ENCODE peak calls at places on chromosome 14, in seven cellular contexts. I, L, Q, B, H, P and V are unnamed samples.

GRCh38 chr14:96039633-96040311 is 610 bp downstream of the C14orf132 start:
- DNase-seq in L (peak), Q (peak), B (peak), P (no peak), H (peak), I (no peak), V (no peak)

GRCh38 chr14:96135285-96135684 is 69.4 kb upstream of the BDKRB2 start:
- DNase-seq in I (no peak), H (no peak), Q (no peak), P (no peak), L (no peak), B (no peak), V (peak)

GRCh38 chr14:91493169-91493568 is 16.9 kb downstream of the PPP4R3A start:
- DNase-seq in L (peak), I (no peak), B (no peak), Q (no peak), H (no peak), P (no peak), V (no peak)

GRCh38 chr14:74324945-74325361 is 22.2 kb upstream of the ABCD4 start:
- DNase-seq in H (peak), Q (peak), P (no peak), L (peak), B (peak), I (no peak), V (peak)

GRCh38 chr14:100761481-100761880 is 34.8 kb downstream of the DLK1 start:
- DNase-seq in H (no peak), B (no peak), Q (peak), P (no peak), I (no peak), L (peak), V (peak)

GRCh38 chr14:77102154-77102553 is 4.1 kb downstream of the CIPC start:
- DNase-seq in H (no peak), P (no peak), L (no peak), B (no peak), Q (no peak), I (no peak), V (no peak)

GRCh38 chr14:100721568-100721967 is 5.1 kb upstream of the DLK1 start:
- DNase-seq in Q (no peak), H (no peak), B (no peak), P (no peak), I (no peak), L (peak), V (no peak)

GRCh38 chr14:65949711-65950516 is 536.3 kb upstream of the CCDC196 start:
- DNase-seq in H (no peak), B (peak), P (no peak), L (peak), I (no peak), Q (peak), V (peak)

GRCh38 chr14:96160030-96160912 is 44.4 kb upstream of the BDKRB2 start:
- DNase-seq in B (no peak), I (no peak), H (no peak), Q (no peak), L (no peak), P (no peak), V (no peak)

GRCh38 chr14:38964630-38965029 is 138.4 kb downstream of the SEC23A start:
- DNase-seq in P (no peak), H (no peak), Q (peak), L (peak), I (no peak), B (no peak), V (peak)

GRCh38 chr14:102046337-102047278 is 40.2 kb downstream of the HSP90AA1 start:
- DNase-seq in L (peak), P (peak), B (peak), Q (peak), I (peak), H (peak), V (peak)

GRCh38 chr14:20682435-20683124 is 1.8 kb upstream of the RNASE4 start:
- DNase-seq in B (peak), Q (peak), L (peak), P (peak), H (peak), I (peak), V (peak)

GRCh38 chr14:103198429-103199140 is 75.3 kb downstream of the TNFAIP2 start:
- DNase-seq in B (no peak), P (peak), Q (no peak), H (peak), L (peak), I (peak), V (no peak)

GRCh38 chr14:62696261-62696968 is 348.8 kb downstream of the KCNH5 start:
- DNase-seq in L (no peak), B (no peak), Q (no peak), I (no peak), H (no peak), P (no peak), V (no peak)

GRCh38 chr14:95979339-95980042 is 59.7 kb upstream of the C14orf132 start:
- DNase-seq in B (no peak), H (no peak), L (no peak), P (no peak), Q (no peak), I (no peak), V (no peak)

GRCh38 chr14:101035466-101036225 is 132.1 kb upstream of the RTL1 start:
- DNase-seq in P (peak), L (no peak), H (no peak), Q (no peak), B (no peak), I (no peak), V (no peak)

GRCh38 chr14:42214981-42215491 is 608.4 kb downstream of the LRFN5 start:
- DNase-seq in Q (peak), I (peak), P (no peak), B (no peak), H (no peak), L (peak), V (peak)

GRCh38 chr14:94423465-94424056 is 29.0 kb downstream of the SERPINA11 start:
- DNase-seq in Q (peak), H (peak), L (peak), I (peak), P (peak), B (peak), V (peak)

GRCh38 chr14:39168591-39168990 is 1.5 kb downstream of the TRAPPC6B start:
- DNase-seq in H (no peak), I (no peak), Q (no peak), L (no peak), P (no peak), B (no peak), V (no peak)

GRCh38 chr14:33551963-33552362 is 398.9 kb downstream of the EGLN3 start:
- DNase-seq in P (no peak), B (no peak), H (no peak), L (no peak), I (no peak), Q (no peak), V (no peak)

GRCh38 chr14:92310776-92311375 is 12.1 kb upstream of the SLC24A4 start:
- DNase-seq in I (no peak), P (no peak), L (no peak), Q (no peak), B (no peak), H (no peak), V (no peak)

GRCh38 chr14:59583755-59584154 is 7.1 kb upstream of the CCDC175 start:
- DNase-seq in P (no peak), L (peak), Q (peak), B (no peak), H (no peak), I (no peak), V (peak)

GRCh38 chr14:70721542-70721941 is 79.8 kb downstream of the TTC9 start:
- DNase-seq in L (no peak), H (no peak), I (no peak), Q (no peak), B (no peak), P (no peak), V (no peak)

GRCh38 chr14:68506645-68507405 is 286.0 kb downstream of the ZFP36L1 start:
- DNase-seq in H (no peak), I (no peak), Q (no peak), P (peak), L (no peak), B (no peak), V (no peak)

DNA sequence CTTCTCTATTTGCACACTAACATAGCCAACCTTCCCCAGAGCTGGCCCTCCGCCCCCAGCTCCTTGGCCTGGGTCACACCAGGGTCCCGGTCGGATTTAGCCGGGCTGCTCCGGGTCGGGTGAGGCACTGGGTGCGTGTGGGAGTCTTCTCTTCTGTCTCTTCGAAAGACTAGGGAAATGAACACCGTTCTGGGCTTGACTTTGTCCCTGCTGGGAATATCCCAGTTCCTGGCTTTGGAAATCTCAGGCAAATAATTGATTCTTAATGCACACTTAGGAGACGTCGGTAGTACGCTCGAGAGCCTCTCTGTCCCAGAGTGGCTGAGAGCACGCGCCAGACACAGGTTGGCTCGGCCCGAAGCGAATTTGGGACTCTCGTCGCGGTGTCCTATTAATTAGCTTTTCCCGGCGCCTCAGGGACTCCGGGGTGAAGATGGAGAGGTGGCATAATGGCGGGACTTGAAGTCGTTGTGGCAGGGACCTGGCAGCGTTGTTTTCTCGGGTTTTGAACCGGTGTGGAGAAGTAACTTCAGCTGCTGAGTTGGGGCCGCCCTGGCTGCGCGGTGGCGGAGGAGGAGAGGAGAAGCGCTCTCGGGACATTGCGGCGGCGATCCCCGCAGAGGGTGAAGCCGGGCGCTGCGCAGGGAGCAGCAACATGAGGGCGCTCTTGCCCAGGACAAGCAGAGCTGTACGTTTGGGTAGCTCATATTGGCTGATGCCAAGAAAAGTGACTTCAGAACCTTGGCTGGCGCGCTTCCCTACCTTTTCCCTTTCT is 7.5 kb downstream of the FOXG1 start:
- DNase-seq in B (no peak), H (no peak), L (peak), I (no peak), P (no peak), Q (peak), V (peak)
- TF ChIP-seq CTCF in B (peak), H (no peak), L (peak), I (no peak), P (no peak), Q (peak), V (peak)

DNA sequence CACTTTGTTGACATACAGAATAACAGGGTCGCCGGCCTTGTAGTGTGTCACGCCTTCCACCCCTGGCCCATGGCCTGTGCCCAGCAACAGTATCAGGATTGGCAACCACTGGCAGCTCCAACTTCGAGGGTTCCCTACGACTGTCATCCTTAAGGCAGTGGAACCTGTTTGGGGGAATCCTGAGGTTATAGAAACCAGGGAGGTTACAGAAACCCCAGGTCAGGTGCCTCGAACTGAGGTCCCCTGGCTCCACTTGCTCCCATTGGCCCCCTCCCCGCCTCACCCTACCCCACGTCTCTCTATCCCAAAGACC is 412 bp downstream of the TM9SF1 start:
- DNase-seq in P (no peak), H (peak), B (no peak), Q (no peak), I (no peak), L (no peak), V (no peak)
- H3K4me3 ChIP-seq in P (peak), H (peak), B (peak), Q (peak), I (peak), L (peak), V (peak)

DNA sequence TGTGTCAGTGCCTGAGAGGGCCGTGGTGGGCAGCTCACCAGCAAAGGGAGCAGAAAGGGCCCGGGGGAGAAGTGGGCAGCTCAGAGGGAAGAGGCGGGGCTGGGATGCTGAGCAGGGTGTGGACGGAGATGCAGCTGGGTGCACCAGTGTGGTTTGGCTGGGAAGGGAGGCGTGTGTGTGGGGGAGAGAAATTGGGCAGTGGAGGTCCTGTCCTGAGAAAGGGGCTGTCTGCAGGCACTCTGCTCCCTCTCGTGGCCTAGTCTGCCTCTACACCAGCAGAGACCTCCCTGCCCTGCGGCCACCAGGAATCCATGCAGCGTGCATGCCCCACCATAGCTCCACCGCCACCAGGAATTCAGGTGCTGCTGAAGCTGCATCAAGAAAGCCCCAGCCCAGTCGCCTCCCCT is 6.4 kb downstream of the TMEM121 start:
- DNase-seq in B (peak), H (peak), Q (no peak), P (peak), I (no peak), L (peak), V (no peak)
- TF ChIP-seq CTCF in B (peak), H (peak), Q (peak), P (no peak), I (no peak), L (peak), V (peak)

GRCh38 chr14:64645220-64645891 is 58.9 kb upstream of the PLEKHG3 start:
- DNase-seq in L (peak), Q (peak), B (no peak), P (no peak), H (no peak), I (no peak), V (peak)
- H3K4me3 ChIP-seq in L (no peak), Q (no peak), B (no peak), P (no peak), H (no peak), I (no peak), V (no peak)